ENCODE peak calls at places on chromosomes 16 and 17, in nine cellular contexts. F, U, C, X, A, T, W, K and Y are unnamed samples.

GRCh38 chr16:27318399-27319256 is 4.9 kb downstream of the IL4R start:
- DNase-seq in F (peak; percentile 47), U (peak; percentile 47), C (peak; percentile 33), X (no peak), A (peak; percentile 77), T (peak; percentile 64), W (peak; percentile 90), K (no peak), Y (peak; percentile 69)

GRCh38 chr16:10228779-10229178 is 46.6 kb upstream of the GRIN2A start:
- DNase-seq in F (no peak), U (no peak), C (no peak), X (no peak), A (no peak), T (no peak), W (no peak), K (no peak), Y (no peak)

GRCh38 chr17:5035356-5035755 is at the start of gene SLC52A1:
- DNase-seq in F (no peak), U (peak; percentile 52), C (no peak), X (peak; percentile 24), A (no peak), T (no peak), W (no peak), K (peak; percentile 64), Y (no peak)

GRCh38 chr17:71511266-71511995 is 609.4 kb upstream of the SOX9 start:
- DNase-seq in F (no peak), U (no peak), C (no peak), X (no peak), A (no peak), T (no peak), W (no peak), K (no peak), Y (no peak)

GRCh38 chr17:49700956-49701355 is 6.8 kb downstream of the SLC35B1 start:
- DNase-seq in F (no peak), U (no peak), C (no peak), X (no peak), A (no peak), T (no peak), W (no peak), K (no peak), Y (no peak)

GRCh38 chr16:83403751-83404150 is 404.0 kb upstream of the HSBP1 start:
- DNase-seq in F (no peak), U (no peak), C (no peak), X (peak; percentile 90), A (no peak), T (no peak), W (no peak), K (no peak), Y (no peak)

GRCh38 chr17:45906237-45906636 is 11.9 kb downstream of the MAPT start:
- DNase-seq in F (no peak), U (no peak), C (no peak), X (no peak), A (no peak), T (no peak), W (no peak), K (no peak), Y (no peak)

GRCh38 chr17:68771867-68772515 is 170.8 kb upstream of the FAM20A start:
- DNase-seq in F (no peak), U (peak; percentile 25), C (no peak), X (peak; percentile 82), A (no peak), T (no peak), W (no peak), K (peak; percentile 77), Y (no peak)

GRCh38 chr17:8965394-8966168 is at the start of gene PIK3R5:
- DNase-seq in F (peak; percentile 50), U (peak; percentile 78), C (peak; percentile 79), X (no peak), A (no peak), T (peak; percentile 79), W (peak; percentile 95), K (peak; percentile 94), Y (peak; percentile 79)

GRCh38 chr17:8964801-8965393 is 610 bp downstream of the PIK3R5 start:
- DNase-seq in F (no peak), U (peak; percentile 36), C (no peak), X (no peak), A (no peak), T (peak; percentile 45), W (peak; percentile 83), K (no peak), Y (peak; percentile 75)

GRCh38 chr17:8961861-8962260 is 3.6 kb downstream of the PIK3R5 start:
- DNase-seq in F (no peak), U (no peak), C (no peak), X (no peak), A (no peak), T (no peak), W (no peak), K (no peak), Y (no peak)

GRCh38 chr17:8963017-8963416 is 2.5 kb downstream of the PIK3R5 start:
- DNase-seq in F (no peak), U (no peak), C (no peak), X (no peak), A (no peak), T (no peak), W (no peak), K (no peak), Y (no peak)

GRCh38 chr17:8963665-8964258 is 1.7 kb downstream of the PIK3R5 start:
- DNase-seq in F (no peak), U (no peak), C (no peak), X (no peak), A (no peak), T (peak; percentile 41), W (no peak), K (no peak), Y (no peak)
- H3K4me3 ChIP-seq in F (peak overlapping the region; percentile 55), U (no peak overlapping the region), C (peak overlapping the region; percentile 98), X (no peak overlapping the region), A (peak overlapping the region; percentile 48), T (peak overlapping the region; percentile 97), W (no peak overlapping the region), K (no peak overlapping the region), Y (no peak overlapping the region)

GRCh38 chr16:53055603-53056527 is 1.1 kb downstream of the CHD9 start:
- DNase-seq in F (no peak), U (peak; percentile 74), C (no peak), X (peak; percentile 68), A (peak; percentile 76), T (no peak), W (no peak), K (peak; percentile 83), Y (no peak)

GRCh38 chr16:53058441-53058840 is 3.6 kb downstream of the CHD9 start:
- DNase-seq in F (no peak), U (no peak), C (no peak), X (no peak), A (peak; percentile 45), T (no peak), W (no peak), K (no peak), Y (no peak)

GRCh38 chr16:53056528-53056881 is 1.7 kb downstream of the CHD9 start:
- DNase-seq in F (no peak), U (no peak), C (no peak), X (peak; percentile 80), A (peak; percentile 62), T (no peak), W (no peak), K (no peak), Y (no peak)

GRCh38 chr16:53058882-53059281 is 4.1 kb downstream of the CHD9 start:
- DNase-seq in F (no peak), U (no peak), C (no peak), X (no peak), A (peak; percentile 12), T (no peak), W (no peak), K (no peak), Y (no peak)

DNA sequence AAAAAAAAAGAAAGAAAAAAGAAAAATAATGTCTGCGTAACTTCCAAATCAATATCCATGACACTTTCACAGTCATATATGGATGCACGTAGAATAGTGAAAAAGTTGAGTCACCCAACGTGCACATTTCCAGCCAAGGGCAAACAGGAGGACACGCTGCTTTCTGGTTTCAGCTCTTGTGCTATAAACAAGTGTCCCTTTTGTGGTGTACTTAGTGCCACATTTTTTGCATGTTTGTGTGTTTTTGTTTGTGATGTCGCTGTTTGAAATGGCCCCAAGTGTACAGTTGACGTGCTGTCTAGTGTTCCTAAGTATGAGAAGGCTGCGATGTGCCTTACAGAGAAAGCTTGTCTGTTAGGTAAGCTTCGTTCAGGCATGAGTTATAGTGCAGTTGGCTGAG is 2.9 kb downstream of the CHD9 start:
- DNase-seq in F (no peak), U (no peak), C (no peak), X (no peak), A (peak; percentile 18), T (no peak), W (no peak), K (no peak), Y (no peak)
- H3K4me1 ChIP-seq in F (peaks cover 75% of the 10 kb centered on the region), U (peaks cover 7% of the 10 kb centered on the region), C (peaks cover 26% of the 10 kb centered on the region), X (peaks cover 14% of the 10 kb centered on the region), A (peaks cover 44% of the 10 kb centered on the region), T (peaks cover 26% of the 10 kb centered on the region), W (peaks cover 69% of the 10 kb centered on the region), K (peaks cover 18% of the 10 kb centered on the region), Y (peaks cover 3% of the 10 kb centered on the region)

DNA sequence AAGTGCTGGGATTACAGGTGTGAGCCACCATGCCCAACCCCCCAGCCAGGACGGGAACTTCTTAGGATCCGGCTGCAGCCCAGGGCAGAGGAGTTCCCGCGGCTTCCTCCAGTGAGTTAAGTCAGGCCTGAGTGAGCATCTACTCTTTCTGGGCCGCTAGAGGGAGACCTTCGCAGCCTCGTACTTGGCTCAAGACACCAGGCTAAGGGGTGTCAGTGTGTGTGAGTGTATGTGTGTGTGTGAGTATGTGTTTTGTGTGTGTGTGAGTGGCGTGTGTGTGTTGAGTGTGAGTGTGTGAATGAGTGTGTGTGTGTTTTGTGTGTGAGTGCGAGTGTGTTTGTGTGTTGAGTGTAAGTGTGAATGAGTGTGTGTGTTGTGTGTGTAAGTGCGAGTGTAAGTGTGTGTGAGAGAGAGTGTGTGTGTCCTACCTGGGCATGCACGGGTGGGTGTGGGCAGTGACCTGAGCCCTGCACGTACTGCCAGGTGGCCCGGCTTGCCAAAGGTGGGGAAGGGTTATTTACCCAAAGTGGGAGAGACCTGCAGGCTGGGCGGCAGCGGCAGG is 58.5 kb downstream of the TMEM235 start:
- DNase-seq in F (peak; percentile 77), U (peak; percentile 79), C (peak; percentile 52), X (peak; percentile 91), A (peak; percentile 91), T (peak; percentile 79), W (peak; percentile 86), K (peak; percentile 96), Y (peak; percentile 91)
- H3K4me3 ChIP-seq in F (no peak overlapping the region), U (no peak overlapping the region), C (no peak overlapping the region), X (no peak overlapping the region), A (no peak overlapping the region), T (no peak overlapping the region), W (no peak overlapping the region), K (no peak overlapping the region), Y (no peak overlapping the region)

GRCh38 chr17:56773124-56773523 is 60.6 kb downstream of the C17orf67 start:
- DNase-seq in F (no peak), U (no peak), C (no peak), X (no peak), A (no peak), T (no peak), W (no peak), K (no peak), Y (no peak)

GRCh38 chr17:56772442-56772841 is 61.3 kb downstream of the C17orf67 start:
- DNase-seq in F (no peak), U (no peak), C (no peak), X (no peak), A (no peak), T (no peak), W (no peak), K (no peak), Y (no peak)

GRCh38 chr17:56771563-56771962 is 62.2 kb downstream of the C17orf67 start:
- DNase-seq in F (no peak), U (no peak), C (no peak), X (no peak), A (no peak), T (no peak), W (no peak), K (no peak), Y (no peak)

GRCh38 chr17:56770427-56770826 is 63.3 kb downstream of the C17orf67 start:
- DNase-seq in F (no peak), U (no peak), C (no peak), X (no peak), A (no peak), T (no peak), W (no peak), K (no peak), Y (no peak)

DNA sequence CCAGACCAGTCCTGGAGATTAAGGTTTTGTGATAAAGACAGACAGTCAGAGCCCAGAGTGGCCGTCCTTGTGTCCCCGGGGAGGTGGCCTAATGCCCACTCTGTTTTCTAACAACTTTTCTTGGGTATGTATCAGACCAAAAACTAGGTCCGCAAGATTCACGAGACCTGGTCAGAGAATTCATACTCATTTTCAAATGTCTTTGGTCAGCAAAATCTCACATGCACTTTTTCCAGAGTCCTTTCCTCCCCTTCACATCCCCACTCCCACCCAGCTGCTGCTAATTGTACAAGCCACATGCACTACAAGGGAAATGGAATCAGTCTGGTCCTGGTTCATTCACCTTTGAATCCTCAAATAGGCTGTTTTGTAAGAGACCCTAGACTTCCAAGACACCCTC is 61.7 kb downstream of the C17orf67 start:
- DNase-seq in F (no peak), U (no peak), C (no peak), X (no peak), A (no peak), T (no peak), W (no peak), K (no peak), Y (no peak)
- H3K4me1 ChIP-seq in F (no peaks in the 10 kb centered on the region), U (no peaks in the 10 kb centered on the region), C (no peaks in the 10 kb centered on the region), X (no peaks in the 10 kb centered on the region), A (no peaks in the 10 kb centered on the region), T (no peaks in the 10 kb centered on the region), W (no peaks in the 10 kb centered on the region), K (no peaks in the 10 kb centered on the region), Y (no peaks in the 10 kb centered on the region)